ENCODE peak calls at places on chromosomes 13 and 19, in six cellular contexts. One of them, this sample, is unnamed.

GRCh38 chr13:103941506-103942148 is 875.4 kb upstream of the SLC10A2 start:
- DNase-seq in right atrium auricular region: no peak
- DNase-seq in psoas muscle: no peak
- DNase-seq in uterus: no peak
- DNase-seq in PC-3: no peak
- DNase-seq in colonic mucosa: no peak
- DNase-seq in this sample: no peak

GRCh38 chr13:44876782-44877324 is 112.4 kb downstream of the NUFIP1 start:
- DNase-seq in colonic mucosa: no peak
- DNase-seq in PC-3: no peak
- DNase-seq in uterus: no peak
- DNase-seq in right atrium auricular region: no peak
- DNase-seq in psoas muscle: no peak
- DNase-seq in this sample: no peak

GRCh38 chr13:42681394-42681793 is 100.0 kb upstream of the FAM216B start:
- DNase-seq in uterus: no peak
- DNase-seq in PC-3: no peak
- DNase-seq in right atrium auricular region: no peak
- DNase-seq in colonic mucosa: no peak
- DNase-seq in psoas muscle: no peak
- DNase-seq in this sample: no peak

GRCh38 chr19:35673121-35673804 is 6.9 kb downstream of the UPK1A start:
- DNase-seq in PC-3: no peak
- DNase-seq in uterus: no peak
- DNase-seq in psoas muscle: peak; percentile 34
- DNase-seq in colonic mucosa: no peak
- DNase-seq in right atrium auricular region: peak; percentile 60
- DNase-seq in this sample: peak; percentile 26

GRCh38 chr13:20812890-20813289 is 39.1 kb upstream of the EEF1AKMT1 start:
- DNase-seq in PC-3: no peak
- DNase-seq in colonic mucosa: no peak
- DNase-seq in right atrium auricular region: no peak
- DNase-seq in psoas muscle: no peak
- DNase-seq in uterus: no peak
- DNase-seq in this sample: no peak

GRCh38 chr19:28313633-28314032 is 899.3 kb downstream of the UQCRFS1 start:
- DNase-seq in colonic mucosa: no peak
- DNase-seq in uterus: no peak
- DNase-seq in right atrium auricular region: no peak
- DNase-seq in psoas muscle: peak; percentile 21
- DNase-seq in PC-3: peak; percentile 2
- DNase-seq in this sample: peak; percentile 23

GRCh38 chr19:49017666-49018351 is 918 bp upstream of the LHB start:
- DNase-seq in uterus: no peak
- DNase-seq in right atrium auricular region: no peak
- DNase-seq in colonic mucosa: peak; percentile 43
- DNase-seq in PC-3: peak; percentile 59
- DNase-seq in psoas muscle: peak; percentile 62
- DNase-seq in this sample: no peak

GRCh38 chr13:50745542-50745941 is 98.0 kb downstream of the DLEU7 start:
- DNase-seq in psoas muscle: no peak
- DNase-seq in PC-3: peak; percentile 11
- DNase-seq in right atrium auricular region: no peak
- DNase-seq in colonic mucosa: no peak
- DNase-seq in uterus: no peak
- DNase-seq in this sample: no peak

GRCh38 chr19:19348266-19348665 is 27.6 kb downstream of the MAU2 start:
- DNase-seq in psoas muscle: no peak
- DNase-seq in colonic mucosa: no peak
- DNase-seq in uterus: no peak
- DNase-seq in right atrium auricular region: no peak
- DNase-seq in PC-3: no peak
- DNase-seq in this sample: no peak

GRCh38 chr19:21109116-21109515 is 27.1 kb downstream of the ZNF714 start:
- DNase-seq in colonic mucosa: no peak
- DNase-seq in uterus: no peak
- DNase-seq in PC-3: no peak
- DNase-seq in right atrium auricular region: no peak
- DNase-seq in psoas muscle: no peak
- DNase-seq in this sample: no peak

GRCh38 chr13:111319998-111320911 is at the start of gene TEX29:
- DNase-seq in colonic mucosa: no peak
- DNase-seq in right atrium auricular region: no peak
- DNase-seq in uterus: no peak
- DNase-seq in psoas muscle: no peak
- DNase-seq in PC-3: no peak
- DNase-seq in this sample: no peak

GRCh38 chr13:29693297-29693945 is 97.9 kb upstream of the SLC7A1 start:
- DNase-seq in PC-3: no peak
- DNase-seq in uterus: no peak
- DNase-seq in colonic mucosa: peak; percentile 77
- DNase-seq in right atrium auricular region: no peak
- DNase-seq in psoas muscle: no peak
- DNase-seq in this sample: peak; percentile 27

GRCh38 chr19:50933640-50934039 is 19.2 kb downstream of the KLK5 start:
- DNase-seq in colonic mucosa: no peak
- DNase-seq in psoas muscle: no peak
- DNase-seq in PC-3: peak; percentile 96
- DNase-seq in uterus: no peak
- DNase-seq in right atrium auricular region: no peak
- DNase-seq in this sample: peak; percentile 53

GRCh38 chr13:59771272-59771671 is 392.5 kb downstream of the DIAPH3 start:
- DNase-seq in right atrium auricular region: no peak
- DNase-seq in PC-3: peak; percentile 38
- DNase-seq in psoas muscle: no peak
- DNase-seq in uterus: no peak
- DNase-seq in colonic mucosa: no peak
- DNase-seq in this sample: peak; percentile 8

GRCh38 chr13:41468631-41469030 is 11.3 kb downstream of the RGCC start:
- DNase-seq in psoas muscle: no peak
- DNase-seq in uterus: no peak
- DNase-seq in PC-3: no peak
- DNase-seq in colonic mucosa: no peak
- DNase-seq in right atrium auricular region: no peak
- DNase-seq in this sample: no peak

GRCh38 chr13:80296638-80297037 is 44.3 kb downstream of the SPRY2 start:
- DNase-seq in colonic mucosa: no peak
- DNase-seq in right atrium auricular region: no peak
- DNase-seq in uterus: no peak
- DNase-seq in psoas muscle: no peak
- DNase-seq in PC-3: no peak
- DNase-seq in this sample: no peak

GRCh38 chr19:27392027-27392632 is 1820.8 kb downstream of the UQCRFS1 start:
- DNase-seq in colonic mucosa: no peak
- DNase-seq in right atrium auricular region: peak; percentile 54
- DNase-seq in uterus: no peak
- DNase-seq in PC-3: no peak
- DNase-seq in psoas muscle: peak; percentile 2
- DNase-seq in this sample: no peak

GRCh38 chr19:49700563-49700962 is 9.6 kb downstream of the CPT1C start:
- DNase-seq in uterus: no peak
- DNase-seq in PC-3: no peak
- DNase-seq in right atrium auricular region: no peak
- DNase-seq in psoas muscle: no peak
- DNase-seq in colonic mucosa: no peak
- DNase-seq in this sample: no peak

GRCh38 chr13:26482451-26483197 is 74.9 kb upstream of the WASF3 start:
- DNase-seq in psoas muscle: no peak
- DNase-seq in uterus: peak; percentile 62
- DNase-seq in colonic mucosa: peak; percentile 82
- DNase-seq in PC-3: peak; percentile 82
- DNase-seq in right atrium auricular region: peak; percentile 73
- DNase-seq in this sample: peak; percentile 63

GRCh38 chr19:35977446-35978222 is 17.4 kb upstream of the SDHAF1 start:
- DNase-seq in psoas muscle: no peak
- DNase-seq in right atrium auricular region: no peak
- DNase-seq in PC-3: no peak
- DNase-seq in uterus: no peak
- DNase-seq in colonic mucosa: no peak
- DNase-seq in this sample: no peak

GRCh38 chr19:55005684-55006488 is 32.2 kb downstream of the GP6 start:
- DNase-seq in right atrium auricular region: no peak
- DNase-seq in PC-3: peak; percentile 11
- DNase-seq in colonic mucosa: peak; percentile 32
- DNase-seq in psoas muscle: no peak
- DNase-seq in uterus: no peak
- DNase-seq in this sample: peak; percentile 75

GRCh38 chr19:6100284-6100915 is 9.9 kb downstream of the RFX2 start:
- DNase-seq in right atrium auricular region: no peak
- DNase-seq in uterus: no peak
- DNase-seq in psoas muscle: peak; percentile 29
- DNase-seq in colonic mucosa: no peak
- DNase-seq in PC-3: no peak
- DNase-seq in this sample: no peak

GRCh38 chr13:35979378-35979911 is 151.7 kb downstream of the DCLK1 start:
- DNase-seq in PC-3: peak; percentile 78
- DNase-seq in colonic mucosa: peak; percentile 50
- DNase-seq in uterus: peak; percentile 83
- DNase-seq in psoas muscle: peak; percentile 79
- DNase-seq in right atrium auricular region: peak; percentile 92
- DNase-seq in this sample: peak; percentile 70
- H3K27ac ChIP-seq in PC-3: no peak overlapping the region
- H3K27ac ChIP-seq in colonic mucosa: peak overlapping the region; percentile 40
- H3K27ac ChIP-seq in uterus: peak overlapping the region; percentile 80
- H3K27ac ChIP-seq in psoas muscle: peak overlapping the region; percentile 71
- H3K27ac ChIP-seq in right atrium auricular region: peak overlapping the region; percentile 75
- H3K27ac ChIP-seq in this sample: peak overlapping the region; percentile 69

GRCh38 chr19:33398361-33399060 is 25.0 kb downstream of the CEBPG start:
- DNase-seq in psoas muscle: no peak
- DNase-seq in colonic mucosa: no peak
- DNase-seq in PC-3: no peak
- DNase-seq in uterus: no peak
- DNase-seq in right atrium auricular region: no peak
- DNase-seq in this sample: no peak
- TF ChIP-seq CTCF in psoas muscle: no peak
- TF ChIP-seq CTCF in colonic mucosa: no peak
- TF ChIP-seq CTCF in PC-3: no peak
- TF ChIP-seq CTCF in uterus: no peak
- TF ChIP-seq CTCF in right atrium auricular region: no peak
- TF ChIP-seq CTCF in this sample: no peak

GRCh38 chr13:67515895-67516294 is 285.8 kb upstream of the PCDH9 start:
- DNase-seq in PC-3: peak; percentile 70
- DNase-seq in psoas muscle: no peak
- DNase-seq in uterus: no peak
- DNase-seq in colonic mucosa: no peak
- DNase-seq in right atrium auricular region: no peak
- DNase-seq in this sample: peak; percentile 28
- H3K27ac ChIP-seq in PC-3: peak overlapping the region; percentile 6
- H3K27ac ChIP-seq in psoas muscle: no peak overlapping the region
- H3K27ac ChIP-seq in uterus: no peak overlapping the region
- H3K27ac ChIP-seq in colonic mucosa: no peak overlapping the region
- H3K27ac ChIP-seq in right atrium auricular region: no peak overlapping the region
- H3K27ac ChIP-seq in this sample: no peak overlapping the region

GRCh38 chr13:102657630-102658029 is 37.2 kb downstream of the METTL21C start:
- DNase-seq in uterus: no peak
- DNase-seq in right atrium auricular region: no peak
- DNase-seq in PC-3: no peak
- DNase-seq in psoas muscle: no peak
- DNase-seq in colonic mucosa: no peak
- DNase-seq in this sample: no peak
- TF ChIP-seq CTCF in uterus: no peak
- TF ChIP-seq CTCF in right atrium auricular region: no peak
- TF ChIP-seq CTCF in PC-3: peak; percentile 38
- TF ChIP-seq CTCF in psoas muscle: peak; percentile 30
- TF ChIP-seq CTCF in colonic mucosa: no peak
- TF ChIP-seq CTCF in this sample: no peak